ENCODE peak calls at places on chromosomes 3 and 15, in nine cellular contexts. One of them, this sample, is unnamed.

GRCh38 chr3:135106445-135106844 is 311.4 kb downstream of the EPHB1 start:
- DNase-seq in KBM-7: peak
- DNase-seq in NAMALWA: peak
- DNase-seq in posterior cingulate gyrus: no peak
- DNase-seq in stimulated activated CD4-positive, alpha-beta T cell treated with anti-CD3 and anti-CD28 coated beads, TNF-alpha, amount 100 ng/mL, for 1 hour: no peak
- DNase-seq in non-pigmented ciliary epithelial cell: no peak
- DNase-seq in GM04503: no peak
- DNase-seq in AML-193: no peak
- DNase-seq in suprapubic skin: peak
- DNase-seq in this sample: no peak

GRCh38 chr3:189710620-189711388 is 79.6 kb downstream of the TP63 start:
- DNase-seq in KBM-7: no peak
- DNase-seq in NAMALWA: peak
- DNase-seq in posterior cingulate gyrus: no peak
- DNase-seq in stimulated activated CD4-positive, alpha-beta T cell treated with anti-CD3 and anti-CD28 coated beads, TNF-alpha, amount 100 ng/mL, for 1 hour: no peak
- DNase-seq in non-pigmented ciliary epithelial cell: peak
- DNase-seq in GM04503: peak
- DNase-seq in AML-193: no peak
- DNase-seq in suprapubic skin: no peak
- DNase-seq in this sample: no peak

GRCh38 chr3:44033123-44033522 is 208.6 kb upstream of the TOPAZ1 start:
- DNase-seq in KBM-7: no peak
- DNase-seq in NAMALWA: no peak
- DNase-seq in posterior cingulate gyrus: no peak
- DNase-seq in stimulated activated CD4-positive, alpha-beta T cell treated with anti-CD3 and anti-CD28 coated beads, TNF-alpha, amount 100 ng/mL, for 1 hour: no peak
- DNase-seq in non-pigmented ciliary epithelial cell: no peak
- DNase-seq in GM04503: no peak
- DNase-seq in AML-193: no peak
- DNase-seq in suprapubic skin: no peak
- DNase-seq in this sample: no peak

GRCh38 chr3:117017135-117017990 is 307.8 kb downstream of the TUSC7 start:
- DNase-seq in KBM-7: no peak
- DNase-seq in NAMALWA: no peak
- DNase-seq in posterior cingulate gyrus: no peak
- DNase-seq in stimulated activated CD4-positive, alpha-beta T cell treated with anti-CD3 and anti-CD28 coated beads, TNF-alpha, amount 100 ng/mL, for 1 hour: no peak
- DNase-seq in non-pigmented ciliary epithelial cell: no peak
- DNase-seq in GM04503: no peak
- DNase-seq in AML-193: no peak
- DNase-seq in suprapubic skin: no peak
- DNase-seq in this sample: no peak

GRCh38 chr15:99409097-99409473 is 156.7 kb upstream of the MEF2A start:
- DNase-seq in KBM-7: peak
- DNase-seq in NAMALWA: peak
- DNase-seq in posterior cingulate gyrus: peak
- DNase-seq in stimulated activated CD4-positive, alpha-beta T cell treated with anti-CD3 and anti-CD28 coated beads, TNF-alpha, amount 100 ng/mL, for 1 hour: no peak
- DNase-seq in non-pigmented ciliary epithelial cell: peak
- DNase-seq in GM04503: no peak
- DNase-seq in AML-193: peak
- DNase-seq in suprapubic skin: no peak
- DNase-seq in this sample: peak

GRCh38 chr3:4306091-4306490 is 2.9 kb downstream of the SETMAR start:
- DNase-seq in KBM-7: no peak
- DNase-seq in NAMALWA: no peak
- DNase-seq in posterior cingulate gyrus: no peak
- DNase-seq in stimulated activated CD4-positive, alpha-beta T cell treated with anti-CD3 and anti-CD28 coated beads, TNF-alpha, amount 100 ng/mL, for 1 hour: no peak
- DNase-seq in non-pigmented ciliary epithelial cell: no peak
- DNase-seq in GM04503: no peak
- DNase-seq in AML-193: no peak
- DNase-seq in suprapubic skin: no peak
- DNase-seq in this sample: no peak

GRCh38 chr3:13393427-13394360 is 26.4 kb downstream of the NUP210 start:
- DNase-seq in KBM-7: no peak
- DNase-seq in NAMALWA: no peak
- DNase-seq in posterior cingulate gyrus: no peak
- DNase-seq in stimulated activated CD4-positive, alpha-beta T cell treated with anti-CD3 and anti-CD28 coated beads, TNF-alpha, amount 100 ng/mL, for 1 hour: no peak
- DNase-seq in non-pigmented ciliary epithelial cell: no peak
- DNase-seq in GM04503: no peak
- DNase-seq in AML-193: no peak
- DNase-seq in suprapubic skin: no peak
- DNase-seq in this sample: no peak

GRCh38 chr15:66411190-66411589 is 24.5 kb downstream of the MAP2K1 start:
- DNase-seq in KBM-7: peak
- DNase-seq in NAMALWA: no peak
- DNase-seq in posterior cingulate gyrus: no peak
- DNase-seq in stimulated activated CD4-positive, alpha-beta T cell treated with anti-CD3 and anti-CD28 coated beads, TNF-alpha, amount 100 ng/mL, for 1 hour: no peak
- DNase-seq in non-pigmented ciliary epithelial cell: no peak
- DNase-seq in GM04503: no peak
- DNase-seq in AML-193: peak
- DNase-seq in suprapubic skin: no peak
- DNase-seq in this sample: no peak